ENCODE peak calls at places on chromosomes 3 and 15, in ten cellular contexts. N, K, U, W, M, H, C, J, R and O are unnamed samples.

GRCh38 chr3:187742351-187743171 is 2.7 kb downstream of the BCL6 start:
- DNase-seq in N (no peak), K (no peak), U (no peak), W (no peak), M (no peak), H (no peak), C (no peak), J (peak), R (no peak), O (no peak)

GRCh38 chr15:58038426-58039106 is 26.9 kb downstream of the ALDH1A2 start:
- DNase-seq in N (no peak), K (no peak), U (no peak), W (no peak), M (no peak), H (no peak), C (no peak), J (no peak), R (no peak), O (no peak)

GRCh38 chr15:43242616-43243015 is 21.8 kb upstream of the EPB42 start:
- DNase-seq in N (no peak), K (no peak), U (no peak), W (no peak), M (no peak), H (no peak), C (no peak), J (no peak), R (no peak), O (no peak)

GRCh38 chr15:34360298-34360697 is 6.7 kb downstream of the LPCAT4 start:
- DNase-seq in N (peak), K (no peak), U (no peak), W (no peak), M (no peak), H (no peak), C (peak), J (no peak), R (no peak), O (no peak)

GRCh38 chr3:174218011-174218410 is 641.1 kb upstream of the NAALADL2 start:
- DNase-seq in N (peak), K (no peak), U (no peak), W (no peak), M (no peak), H (no peak), C (no peak), J (no peak), R (no peak), O (no peak)

GRCh38 chr3:194381460-194381875 is 11.9 kb upstream of the LRRC15 start:
- DNase-seq in N (peak), K (no peak), U (no peak), W (no peak), M (no peak), H (peak), C (peak), J (peak), R (no peak), O (peak)

GRCh38 chr3:111498022-111498421 is 44.0 kb upstream of the CD96 start:
- DNase-seq in N (no peak), K (no peak), U (no peak), W (no peak), M (no peak), H (no peak), C (no peak), J (no peak), R (no peak), O (no peak)

GRCh38 chr3:134898315-134898714 is 103.3 kb downstream of the EPHB1 start:
- DNase-seq in N (no peak), K (no peak), U (no peak), W (no peak), M (no peak), H (no peak), C (no peak), J (no peak), R (no peak), O (no peak)

GRCh38 chr3:193776626-193777025 is 183.6 kb downstream of the OPA1 start:
- DNase-seq in N (no peak), K (peak), U (no peak), W (no peak), M (no peak), H (no peak), C (peak), J (no peak), R (no peak), O (no peak)

GRCh38 chr3:171904829-171905228 is 61.7 kb downstream of the TMEM212 start:
- DNase-seq in N (no peak), K (no peak), U (no peak), W (no peak), M (no peak), H (no peak), C (no peak), J (no peak), R (no peak), O (no peak)

GRCh38 chr15:51796777-51797474 is 32.5 kb upstream of the TMOD3 start:
- DNase-seq in N (no peak), K (no peak), U (no peak), W (no peak), M (no peak), H (no peak), C (no peak), J (no peak), R (no peak), O (no peak)

GRCh38 chr3:189334064-189334920 is 162.5 kb downstream of the TPRG1 start:
- DNase-seq in N (no peak), K (no peak), U (no peak), W (no peak), M (no peak), H (no peak), C (no peak), J (no peak), R (no peak), O (no peak)

GRCh38 chr3:134328147-134328591 is 46.1 kb downstream of the AMOTL2 start:
- DNase-seq in N (peak), K (no peak), U (no peak), W (no peak), M (no peak), H (no peak), C (peak), J (no peak), R (no peak), O (no peak)

GRCh38 chr15:64461577-64462162 is 1.3 kb downstream of the ZNF609 start:
- DNase-seq in N (no peak), K (peak), U (no peak), W (no peak), M (no peak), H (peak), C (peak), J (no peak), R (peak), O (no peak)